ENCODE peak calls at places on chromosomes 4 and X, in five cellular contexts. One of them, this sample, is unnamed.

GRCh38 chr4:109990307-109991257 is 77.9 kb downstream of the EGF start:
- DNase-seq in ascending aorta: no peak
- DNase-seq in AG04450: no peak
- DNase-seq in esophagus muscularis mucosa: no peak
- DNase-seq in colonic mucosa: no peak
- DNase-seq in this sample: no peak

GRCh38 chr4:38873290-38873949 is 5.8 kb downstream of the FAM114A1 start:
- DNase-seq in AG04450: no peak
- DNase-seq in ascending aorta: no peak
- DNase-seq in esophagus muscularis mucosa: no peak
- DNase-seq in colonic mucosa: no peak
- DNase-seq in this sample: no peak

GRCh38 chr4:107009196-107009595 is 26.9 kb downstream of the DKK2 start:
- DNase-seq in ascending aorta: no peak
- DNase-seq in esophagus muscularis mucosa: no peak
- DNase-seq in colonic mucosa: no peak
- DNase-seq in AG04450: no peak
- DNase-seq in this sample: no peak

GRCh38 chr4:120886183-120886582 is 36.3 kb downstream of the PRDM5 start:
- DNase-seq in ascending aorta: no peak
- DNase-seq in esophagus muscularis mucosa: no peak
- DNase-seq in colonic mucosa: no peak
- DNase-seq in AG04450: no peak
- DNase-seq in this sample: no peak

GRCh38 chr4:128550060-128550459 is 259.4 kb upstream of the JADE1 start:
- DNase-seq in AG04450: no peak
- DNase-seq in ascending aorta: no peak
- DNase-seq in esophagus muscularis mucosa: no peak
- DNase-seq in colonic mucosa: no peak
- DNase-seq in this sample: no peak

GRCh38 chr4:102713096-102713495 is 47.7 kb downstream of the MANBA start:
- DNase-seq in colonic mucosa: no peak
- DNase-seq in AG04450: no peak
- DNase-seq in esophagus muscularis mucosa: no peak
- DNase-seq in ascending aorta: no peak
- DNase-seq in this sample: no peak

GRCh38 chrX:3257471-3257870 is 89.0 kb downstream of the MXRA5 start:
- DNase-seq in AG04450: no peak
- DNase-seq in colonic mucosa: no peak
- DNase-seq in esophagus muscularis mucosa: no peak
- DNase-seq in ascending aorta: no peak
- DNase-seq in this sample: no peak

GRCh38 chr4:22679518-22679897 is 13.2 kb upstream of the GBA3 start:
- DNase-seq in colonic mucosa: no peak
- DNase-seq in AG04450: no peak
- DNase-seq in esophagus muscularis mucosa: no peak
- DNase-seq in ascending aorta: no peak
- DNase-seq in this sample: no peak

GRCh38 chr4:75867135-75867534 is 35.1 kb downstream of the PPEF2 start:
- DNase-seq in esophagus muscularis mucosa: no peak
- DNase-seq in ascending aorta: no peak
- DNase-seq in AG04450: no peak
- DNase-seq in colonic mucosa: no peak
- DNase-seq in this sample: no peak

GRCh38 chr4:97496298-97496873 is 646.9 kb downstream of the STPG2 start:
- DNase-seq in ascending aorta: no peak
- DNase-seq in AG04450: no peak
- DNase-seq in colonic mucosa: no peak
- DNase-seq in esophagus muscularis mucosa: no peak
- DNase-seq in this sample: no peak

GRCh38 chrX:23079347-23079746 is 79.6 kb downstream of the DDX53 start:
- DNase-seq in ascending aorta: no peak
- DNase-seq in colonic mucosa: no peak
- DNase-seq in AG04450: no peak
- DNase-seq in esophagus muscularis mucosa: no peak
- DNase-seq in this sample: no peak

GRCh38 chr4:108044951-108045686 is 55.4 kb downstream of the HADH start:
- DNase-seq in ascending aorta: no peak
- DNase-seq in esophagus muscularis mucosa: no peak
- DNase-seq in AG04450: no peak
- DNase-seq in colonic mucosa: no peak
- DNase-seq in this sample: no peak

GRCh38 chr4:38925492-38926418 is 58.1 kb downstream of the FAM114A1 start:
- DNase-seq in AG04450: no peak
- DNase-seq in colonic mucosa: no peak
- DNase-seq in ascending aorta: no peak
- DNase-seq in esophagus muscularis mucosa: no peak
- DNase-seq in this sample: no peak

GRCh38 chr4:107818301-107818910 is 6.3 kb upstream of the SGMS2 start:
- DNase-seq in colonic mucosa: no peak
- DNase-seq in ascending aorta: no peak
- DNase-seq in AG04450: no peak
- DNase-seq in esophagus muscularis mucosa: no peak
- DNase-seq in this sample: no peak

GRCh38 chrX:104488811-104489210 is 77.2 kb upstream of the IL1RAPL2 start:
- DNase-seq in esophagus muscularis mucosa: no peak
- DNase-seq in AG04450: no peak
- DNase-seq in ascending aorta: no peak
- DNase-seq in colonic mucosa: no peak
- DNase-seq in this sample: no peak

GRCh38 chr4:157043131-157043530 is 32.8 kb upstream of the GLRB start:
- DNase-seq in colonic mucosa: no peak
- DNase-seq in ascending aorta: no peak
- DNase-seq in esophagus muscularis mucosa: no peak
- DNase-seq in AG04450: peak; percentile 6
- DNase-seq in this sample: no peak

GRCh38 chr4:154348657-154349056 is 142.9 kb downstream of the DCHS2 start:
- DNase-seq in colonic mucosa: no peak
- DNase-seq in esophagus muscularis mucosa: no peak
- DNase-seq in ascending aorta: no peak
- DNase-seq in AG04450: no peak
- DNase-seq in this sample: no peak

GRCh38 chr4:154349829-154350228 is 141.8 kb downstream of the DCHS2 start:
- DNase-seq in colonic mucosa: no peak
- DNase-seq in AG04450: no peak
- DNase-seq in ascending aorta: no peak
- DNase-seq in esophagus muscularis mucosa: no peak
- DNase-seq in this sample: no peak

GRCh38 chr4:154345359-154345758 is 146.2 kb downstream of the DCHS2 start:
- DNase-seq in colonic mucosa: no peak
- DNase-seq in ascending aorta: no peak
- DNase-seq in AG04450: no peak
- DNase-seq in esophagus muscularis mucosa: no peak
- DNase-seq in this sample: no peak

GRCh38 chr4:154341448-154341847 is 150.2 kb downstream of the DCHS2 start:
- DNase-seq in esophagus muscularis mucosa: no peak
- DNase-seq in colonic mucosa: no peak
- DNase-seq in AG04450: no peak
- DNase-seq in ascending aorta: no peak
- DNase-seq in this sample: no peak

DNA sequence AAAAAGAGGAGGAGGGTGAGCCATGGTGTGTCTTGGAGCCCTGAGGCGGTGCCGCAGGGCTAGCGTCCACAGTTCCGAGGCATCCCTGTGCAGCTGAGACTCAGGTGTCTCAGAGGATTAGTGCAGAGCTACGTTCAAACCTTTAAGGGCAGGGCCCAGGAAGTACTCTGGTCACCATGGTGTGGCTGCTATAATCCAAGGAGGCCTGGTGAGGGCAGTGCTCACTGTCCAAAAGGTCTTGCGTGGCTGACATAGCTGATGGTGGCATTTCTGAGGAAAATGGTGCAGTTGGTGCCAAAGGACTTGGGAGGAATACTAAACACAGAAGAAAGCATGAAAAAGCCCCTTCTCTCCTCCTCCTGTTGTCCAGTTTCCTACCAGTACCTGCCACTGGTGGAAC is 146.9 kb downstream of the DCHS2 start:
- DNase-seq in AG04450: no peak
- DNase-seq in ascending aorta: no peak
- DNase-seq in esophagus muscularis mucosa: no peak
- DNase-seq in colonic mucosa: no peak
- DNase-seq in this sample: no peak
- TF ChIP-seq CTCF in AG04450: no peak
- TF ChIP-seq CTCF in ascending aorta: no peak
- TF ChIP-seq CTCF in esophagus muscularis mucosa: no peak
- TF ChIP-seq CTCF in colonic mucosa: no peak
- TF ChIP-seq CTCF in this sample: no peak

DNA sequence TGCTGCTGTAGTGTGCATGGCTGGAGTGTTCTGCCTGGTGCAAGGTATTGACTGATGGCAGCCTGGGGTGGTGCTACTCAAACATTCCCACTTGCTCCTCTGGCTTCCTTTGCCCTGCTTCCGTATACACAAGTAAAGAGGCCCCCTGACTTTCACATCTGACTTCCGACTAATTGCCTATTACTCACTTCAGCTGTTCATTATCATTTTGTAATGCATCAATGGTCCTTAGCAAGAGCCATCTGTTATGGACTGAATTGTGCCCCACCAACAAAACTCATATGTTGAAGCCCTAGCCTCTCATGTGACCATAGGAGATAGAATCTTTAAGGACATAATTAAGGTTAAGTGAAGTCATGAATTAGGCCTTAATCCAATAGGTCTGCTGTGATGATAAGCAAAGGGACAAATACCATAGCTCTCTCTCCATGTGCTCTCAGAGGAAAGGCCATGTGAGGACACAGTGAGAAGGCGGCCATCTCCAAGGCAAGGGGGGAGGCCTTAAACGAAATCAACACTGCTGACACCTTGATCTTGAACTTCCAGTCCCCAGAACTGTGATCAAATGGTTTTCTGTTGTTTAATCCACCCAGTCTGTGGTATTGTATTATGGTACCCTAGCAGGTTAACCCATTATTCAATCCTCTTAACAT is 122.6 kb upstream of the CLNK start:
- DNase-seq in esophagus muscularis mucosa: no peak
- DNase-seq in AG04450: no peak
- DNase-seq in colonic mucosa: no peak
- DNase-seq in ascending aorta: no peak
- DNase-seq in this sample: no peak
- TF ChIP-seq CTCF in esophagus muscularis mucosa: no peak
- TF ChIP-seq CTCF in AG04450: no peak
- TF ChIP-seq CTCF in colonic mucosa: no peak
- TF ChIP-seq CTCF in ascending aorta: no peak
- TF ChIP-seq CTCF in this sample: no peak

DNA sequence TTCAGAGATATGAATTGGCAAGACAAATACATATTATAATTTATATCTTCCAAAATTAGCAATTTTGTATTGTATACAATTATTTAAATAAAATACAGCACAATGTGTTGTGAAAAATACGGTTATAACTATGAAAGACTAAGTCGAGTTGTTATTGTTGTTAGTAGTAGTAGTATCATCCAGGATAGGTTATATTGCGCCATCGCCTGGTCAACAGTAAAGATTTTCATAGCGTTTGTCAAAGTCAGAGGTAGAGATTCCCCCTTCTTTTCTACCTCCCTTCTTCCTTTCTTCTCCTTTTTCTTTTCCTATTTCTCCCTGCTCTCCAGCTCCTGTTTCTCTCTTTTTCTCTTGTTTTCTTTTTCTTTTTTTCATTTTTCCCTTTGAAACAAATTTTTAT is 499.1 kb upstream of the EPHA5 start:
- DNase-seq in AG04450: no peak
- DNase-seq in ascending aorta: no peak
- DNase-seq in esophagus muscularis mucosa: no peak
- DNase-seq in colonic mucosa: no peak
- DNase-seq in this sample: no peak
- TF ChIP-seq CTCF in AG04450: no peak
- TF ChIP-seq CTCF in ascending aorta: no peak
- TF ChIP-seq CTCF in esophagus muscularis mucosa: no peak
- TF ChIP-seq CTCF in colonic mucosa: no peak
- TF ChIP-seq CTCF in this sample: peak; percentile 14

GRCh38 chr4:8428288-8429097 is 12.0 kb downstream of the ACOX3 start:
- DNase-seq in colonic mucosa: peak; percentile 90
- DNase-seq in ascending aorta: peak; percentile 47
- DNase-seq in esophagus muscularis mucosa: peak; percentile 96
- DNase-seq in AG04450: peak; percentile 67
- DNase-seq in this sample: peak; percentile 83
- TF ChIP-seq CTCF in colonic mucosa: no peak
- TF ChIP-seq CTCF in ascending aorta: no peak
- TF ChIP-seq CTCF in esophagus muscularis mucosa: peak; percentile 9
- TF ChIP-seq CTCF in AG04450: peak; percentile 59
- TF ChIP-seq CTCF in this sample: peak; percentile 36